ENCODE peak calls at places on chromosomes 4 and X, in five cellular contexts. One of them, this sample, is unnamed.

GRCh38 chrX:119826399-119826959 is 26.3 kb downstream of the UPF3B start:
- DNase-seq in A549: no peak
- DNase-seq in LoVo: no peak
- DNase-seq in H7: no peak
- DNase-seq in D341Med: no peak
- DNase-seq in this sample: no peak

GRCh38 chr4:153792007-153792892 is 3.4 kb upstream of the SFRP2 start:
- DNase-seq in A549: peak
- DNase-seq in LoVo: no peak
- DNase-seq in H7: peak
- DNase-seq in D341Med: peak
- DNase-seq in this sample: no peak

GRCh38 chrX:110851780-110852179 is 56.2 kb upstream of the CHRDL1 start:
- DNase-seq in A549: peak
- DNase-seq in LoVo: no peak
- DNase-seq in H7: no peak
- DNase-seq in D341Med: no peak
- DNase-seq in this sample: no peak

GRCh38 chr4:190017357-190018200 is 9.5 kb downstream of the FRG2 start:
- DNase-seq in A549: no peak
- DNase-seq in LoVo: no peak
- DNase-seq in H7: peak
- DNase-seq in D341Med: no peak
- DNase-seq in this sample: no peak

GRCh38 chr4:74948279-74948678 is 15.4 kb downstream of the PARM1 start:
- DNase-seq in A549: no peak
- DNase-seq in LoVo: no peak
- DNase-seq in H7: no peak
- DNase-seq in D341Med: no peak
- DNase-seq in this sample: no peak

GRCh38 chrX:78331708-78332107 is 4.3 kb upstream of the CYSLTR1 start:
- DNase-seq in A549: no peak
- DNase-seq in LoVo: no peak
- DNase-seq in H7: no peak
- DNase-seq in D341Med: no peak
- DNase-seq in this sample: no peak

GRCh38 chr4:154485127-154485773 is 6.3 kb downstream of the DCHS2 start:
- DNase-seq in A549: no peak
- DNase-seq in LoVo: no peak
- DNase-seq in H7: no peak
- DNase-seq in D341Med: no peak
- DNase-seq in this sample: no peak

GRCh38 chrX:148134578-148134977 is 153.4 kb downstream of the FMR1NB start:
- DNase-seq in A549: no peak
- DNase-seq in LoVo: no peak
- DNase-seq in H7: no peak
- DNase-seq in D341Med: no peak
- DNase-seq in this sample: no peak

GRCh38 chr4:137451150-137451850 is 81.0 kb downstream of the PCDH18 start:
- DNase-seq in A549: no peak
- DNase-seq in LoVo: no peak
- DNase-seq in H7: no peak
- DNase-seq in D341Med: no peak
- DNase-seq in this sample: no peak

GRCh38 chrX:50877310-50877709 is 33.2 kb upstream of the BMP15 start:
- DNase-seq in A549: no peak
- DNase-seq in LoVo: no peak
- DNase-seq in H7: no peak
- DNase-seq in D341Med: no peak
- DNase-seq in this sample: no peak

GRCh38 chr4:67109276-67109675 is 436.0 kb downstream of the CENPC start:
- DNase-seq in A549: no peak
- DNase-seq in LoVo: no peak
- DNase-seq in H7: no peak
- DNase-seq in D341Med: no peak
- DNase-seq in this sample: no peak

GRCh38 chr4:52594961-52595360 is 64.1 kb downstream of the USP46 start:
- DNase-seq in A549: no peak
- DNase-seq in LoVo: no peak
- DNase-seq in H7: no peak
- DNase-seq in D341Med: no peak
- DNase-seq in this sample: no peak

GRCh38 chr4:73735231-73735630 is 5.1 kb upstream of the CXCL8 start:
- DNase-seq in A549: no peak
- DNase-seq in LoVo: no peak
- DNase-seq in H7: no peak
- DNase-seq in D341Med: no peak
- DNase-seq in this sample: no peak

GRCh38 chrX:50567636-50568035 is 97.0 kb upstream of the DGKK start:
- DNase-seq in A549: no peak
- DNase-seq in LoVo: no peak
- DNase-seq in H7: no peak
- DNase-seq in D341Med: no peak
- DNase-seq in this sample: no peak

GRCh38 chr4:73704314-73705055 is 35.9 kb upstream of the CXCL8 start:
- DNase-seq in A549: peak
- DNase-seq in LoVo: peak
- DNase-seq in H7: no peak
- DNase-seq in D341Med: no peak
- DNase-seq in this sample: peak

GRCh38 chr4:184688447-184688846 is 38.9 kb downstream of the PRIMPOL start:
- DNase-seq in A549: peak
- DNase-seq in LoVo: no peak
- DNase-seq in H7: peak
- DNase-seq in D341Med: no peak
- DNase-seq in this sample: peak

GRCh38 chrX:112941209-112941788 is 100.7 kb upstream of the AMOT start:
- DNase-seq in A549: peak
- DNase-seq in LoVo: no peak
- DNase-seq in H7: no peak
- DNase-seq in D341Med: no peak
- DNase-seq in this sample: no peak

GRCh38 chr4:4721636-4722035 is 137.8 kb upstream of the MSX1 start:
- DNase-seq in A549: no peak
- DNase-seq in LoVo: no peak
- DNase-seq in H7: no peak
- DNase-seq in D341Med: peak
- DNase-seq in this sample: no peak

GRCh38 chr4:173525118-173526033 is 4.7 kb downstream of the HAND2 start:
- DNase-seq in A549: no peak
- DNase-seq in LoVo: no peak
- DNase-seq in H7: peak
- DNase-seq in D341Med: no peak
- DNase-seq in this sample: no peak

GRCh38 chr4:76059750-76060149 is 14.8 kb upstream of the ART3 start:
- DNase-seq in A549: no peak
- DNase-seq in LoVo: no peak
- DNase-seq in H7: no peak
- DNase-seq in D341Med: no peak
- DNase-seq in this sample: no peak

GRCh38 chr4:110049951-110050925 is 137.6 kb downstream of the EGF start:
- DNase-seq in A549: peak
- DNase-seq in LoVo: peak
- DNase-seq in H7: peak
- DNase-seq in D341Med: peak
- DNase-seq in this sample: peak

GRCh38 chrX:18964026-18964425 is 19.9 kb downstream of the PHKA2 start:
- DNase-seq in A549: no peak
- DNase-seq in LoVo: no peak
- DNase-seq in H7: no peak
- DNase-seq in D341Med: peak
- DNase-seq in this sample: no peak

GRCh38 chrX:69069086-69069445 is 96.2 kb downstream of the PJA1 start:
- DNase-seq in A549: no peak
- DNase-seq in LoVo: no peak
- DNase-seq in H7: no peak
- DNase-seq in D341Med: no peak
- DNase-seq in this sample: no peak

GRCh38 chrX:49930046-49930445 is 7.7 kb downstream of the CLCN5 start:
- DNase-seq in A549: no peak
- DNase-seq in LoVo: no peak
- DNase-seq in H7: no peak
- DNase-seq in D341Med: no peak
- DNase-seq in this sample: no peak

GRCh38 chrX:10190367-10190766 is 33.6 kb downstream of the CLCN4 start:
- DNase-seq in A549: peak
- DNase-seq in LoVo: peak
- DNase-seq in H7: no peak
- DNase-seq in D341Med: peak
- DNase-seq in this sample: peak

GRCh38 chrX:15523088-15523487 is 22.5 kb downstream of the BMX start:
- DNase-seq in A549: no peak
- DNase-seq in LoVo: no peak
- DNase-seq in H7: no peak
- DNase-seq in D341Med: no peak
- DNase-seq in this sample: no peak

GRCh38 chr4:3829954-3830773 is 64.0 kb downstream of the ADRA2C start:
- DNase-seq in A549: no peak
- DNase-seq in LoVo: no peak
- DNase-seq in H7: peak
- DNase-seq in D341Med: peak
- DNase-seq in this sample: no peak

GRCh38 chrX:42119076-42119475 is 195.7 kb upstream of the CASK start:
- DNase-seq in A549: peak
- DNase-seq in LoVo: peak
- DNase-seq in H7: no peak
- DNase-seq in D341Med: no peak
- DNase-seq in this sample: peak

GRCh38 chr4:187103351-187103750 is 379.7 kb upstream of the FAT1 start:
- DNase-seq in A549: no peak
- DNase-seq in LoVo: no peak
- DNase-seq in H7: no peak
- DNase-seq in D341Med: no peak
- DNase-seq in this sample: no peak

GRCh38 chrX:46040001-46040400 is 505.2 kb downstream of the ZNF674 start:
- DNase-seq in A549: no peak
- DNase-seq in LoVo: no peak
- DNase-seq in H7: no peak
- DNase-seq in D341Med: no peak
- DNase-seq in this sample: no peak

This sample was measured in HCT116.